ENCODE peak calls at places on chromosomes 11 and 22, in ten cellular contexts. I is B cell, K is progenitor cell of endocrine pancreas, H is esophagus squamous epithelium, Q is cardiac fibroblast, V is uterus, D is heart left ventricle, P is nephron progenitor cell, W is AG04450, S is type B pancreatic cell. G is an unnamed sample.
A peak's percentile ranks its signal among the peaks of the same experiment; 100 is the strongest.

GRCh38 chr11:116849491-116849890 is 12.1 kb upstream of the APOA1 start:
- DNase-seq in I (no peak), K (no peak), H (no peak), Q (no peak), V (no peak), D (no peak), P (no peak), W (no peak), S (no peak), G (no peak)

GRCh38 chr22:29773233-29773632 is 6.1 kb downstream of the UQCR10 start:
- DNase-seq in I (no peak), K (no peak), H (no peak), Q (peak; percentile 56), V (no peak), D (no peak), P (no peak), W (no peak), S (no peak), G (no peak)

GRCh38 chr11:100761806-100762205 is 74.7 kb downstream of the ARHGAP42 start:
- DNase-seq in I (no peak), K (no peak), H (no peak), Q (no peak), V (no peak), D (no peak), P (no peak), W (no peak), S (no peak), G (no peak)

GRCh38 chr11:79119491-79120284 is 321.1 kb downstream of the TENM4 start:
- DNase-seq in I (no peak), K (no peak), H (no peak), Q (no peak), V (no peak), D (no peak), P (no peak), W (no peak), S (no peak), G (no peak)

GRCh38 chr11:105022527-105022926 is 441 bp downstream of the CASP5 start:
- DNase-seq in I (no peak), K (no peak), H (no peak), Q (no peak), V (no peak), D (no peak), P (no peak), W (no peak), S (no peak), G (no peak)

GRCh38 chr22:49418943-49419342 is 408.7 kb downstream of the BRD1 start:
- DNase-seq in I (no peak), K (no peak), H (no peak), Q (no peak), V (no peak), D (no peak), P (no peak), W (no peak), S (peak; percentile 13), G (no peak)

GRCh38 chr11:11980200-11980599 is 28.2 kb downstream of the DKK3 start:
- DNase-seq in I (no peak), K (no peak), H (no peak), Q (no peak), V (no peak), D (no peak), P (no peak), W (no peak), S (no peak), G (no peak)

GRCh38 chr11:32309541-32310217 is 125.7 kb downstream of the WT1 start:
- DNase-seq in I (no peak), K (no peak), H (no peak), Q (no peak), V (no peak), D (no peak), P (no peak), W (no peak), S (no peak), G (no peak)

GRCh38 chr22:30876925-30877553 is 91.5 kb downstream of the MORC2 start:
- DNase-seq in I (no peak), K (no peak), H (no peak), Q (peak; percentile 52), V (peak; percentile 30), D (peak; percentile 41), P (no peak), W (no peak), S (no peak), G (no peak)

GRCh38 chr11:128575956-128576340 is 11.4 kb downstream of the ETS1 start:
- DNase-seq in I (no peak), K (no peak), H (no peak), Q (peak; percentile 91), V (no peak), D (peak; percentile 69), P (no peak), W (no peak), S (no peak), G (no peak)

GRCh38 chr11:71209181-71209580 is 43.2 kb downstream of the SHANK2 start:
- DNase-seq in I (no peak), K (no peak), H (no peak), Q (no peak), V (no peak), D (no peak), P (no peak), W (no peak), S (no peak), G (no peak)

GRCh38 chr11:14422052-14422813 is 63.2 kb upstream of the RRAS2 start:
- DNase-seq in I (no peak), K (peak; percentile 12), H (peak; percentile 6), Q (peak; percentile 99), V (peak; percentile 85), D (peak; percentile 86), P (peak; percentile 59), W (peak; percentile 100), S (peak; percentile 77), G (peak; percentile 64)

GRCh38 chr11:32141886-32142546 is 51.1 kb downstream of the RCN1 start:
- DNase-seq in I (no peak), K (no peak), H (no peak), Q (no peak), V (no peak), D (no peak), P (no peak), W (no peak), S (no peak), G (no peak)

GRCh38 chr11:6203327-6203726 is 2.0 kb upstream of the C11orf42 start:
- DNase-seq in I (no peak), K (no peak), H (no peak), Q (no peak), V (no peak), D (no peak), P (no peak), W (no peak), S (no peak), G (no peak)

GRCh38 chr11:119694334-119694733 is 34.7 kb downstream of the NECTIN1 start:
- DNase-seq in I (no peak), K (no peak), H (no peak), Q (no peak), V (no peak), D (no peak), P (no peak), W (no peak), S (no peak), G (no peak)

GRCh38 chr11:80916180-80916811 is 1475.5 kb upstream of the TENM4 start:
- DNase-seq in I (no peak), K (no peak), H (no peak), Q (no peak), V (no peak), D (no peak), P (no peak), W (no peak), S (no peak), G (no peak)
- TF ChIP-seq CTCF in I (no peak), K (no peak), H (no peak), Q (no peak), V (no peak), D (no peak), P (no peak), W (no peak), S (no peak), G (no peak)

DNA sequence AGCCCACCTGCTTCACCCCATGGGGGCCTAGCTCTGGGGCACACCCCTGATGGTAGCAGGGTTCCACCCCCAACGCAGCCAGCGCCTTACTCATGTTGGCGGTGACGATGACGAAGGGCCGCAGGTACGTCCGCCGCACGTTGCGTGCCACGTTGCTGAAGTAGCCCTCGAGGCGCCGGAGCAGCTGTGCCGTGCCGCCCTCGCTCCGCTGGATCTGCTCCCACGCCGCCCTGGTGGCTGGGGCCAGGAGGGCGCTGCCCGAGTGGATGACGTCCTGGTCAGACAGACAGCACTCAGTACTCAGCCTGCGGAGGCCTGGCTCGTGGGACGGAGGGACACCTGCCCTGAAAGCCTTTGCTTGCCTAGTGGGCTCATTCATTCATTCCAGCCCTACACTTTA is 50.8 kb downstream of the TRMU start:
- DNase-seq in I (no peak), K (no peak), H (no peak), Q (no peak), V (no peak), D (no peak), P (no peak), W (no peak), S (no peak), G (no peak)
- TF ChIP-seq CTCF in I (no peak), K (peak; percentile 16), H (no peak), Q (no peak), V (no peak), D (no peak), P (no peak), W (peak; percentile 2), S (peak; percentile 38), G (no peak)

GRCh38 chr11:66238786-66239413 is 29.5 kb upstream of the RAB1B start:
- DNase-seq in I (no peak), K (no peak), H (no peak), Q (no peak), V (no peak), D (no peak), P (no peak), W (no peak), S (no peak), G (no peak)

GRCh38 chr11:66240781-66241136 is 27.7 kb upstream of the RAB1B start:
- DNase-seq in I (no peak), K (no peak), H (no peak), Q (no peak), V (no peak), D (no peak), P (no peak), W (no peak), S (no peak), G (no peak)

GRCh38 chr11:66239998-66240780 is 28.2 kb upstream of the RAB1B start:
- DNase-seq in I (no peak), K (no peak), H (no peak), Q (no peak), V (no peak), D (no peak), P (no peak), W (no peak), S (no peak), G (no peak)

GRCh38 chr11:66235141-66235540 is 33.3 kb upstream of the RAB1B start:
- DNase-seq in I (no peak), K (no peak), H (no peak), Q (no peak), V (no peak), D (no peak), P (no peak), W (no peak), S (no peak), G (no peak)

GRCh38 chr11:66237867-66238266 is 30.6 kb upstream of the RAB1B start:
- DNase-seq in I (no peak), K (no peak), H (no peak), Q (no peak), V (no peak), D (no peak), P (no peak), W (no peak), S (no peak), G (no peak)
- TF ChIP-seq CTCF in I (no peak), K (no peak), H (no peak), Q (no peak), V (no peak), D (no peak), P (no peak), W (no peak), S (no peak), G (no peak)

GRCh38 chr11:115581871-115582639 is 77.8 kb upstream of the CADM1 start:
- DNase-seq in I (no peak), K (no peak), H (no peak), Q (no peak), V (no peak), D (no peak), P (peak; percentile 24), W (no peak), S (no peak), G (no peak)
- TF ChIP-seq CTCF in I (no peak), K (no peak), H (no peak), Q (no peak), V (no peak), D (no peak), P (no peak), W (peak; percentile 35), S (no peak), G (no peak)

G was measured in omental fat pad.